ENCODE peak calls at places on chromosomes 1 and 21, in seven cellular contexts. A, C, F, E, P, D and O are unnamed samples.

GRCh38 chr1:68174173-68175113 is 57.9 kb downstream of the WLS start:
- DNase-seq in A (peak), P (no peak), E (peak), C (no peak), F (no peak), D (no peak), O (no peak)

GRCh38 chr1:27137022-27137542 is 17.8 kb downstream of the SLC9A1 start:
- DNase-seq in C (peak), A (no peak), F (no peak), D (peak), P (peak), E (no peak), O (no peak)

GRCh38 chr1:34549199-34549598 is 205.6 kb upstream of the GJB5 start:
- DNase-seq in A (peak), C (peak), D (no peak), P (peak), F (peak), E (no peak), O (no peak)

GRCh38 chr1:4595341-4596225 is 58.8 kb upstream of the AJAP1 start:
- DNase-seq in A (no peak), F (no peak), D (no peak), C (no peak), P (no peak), E (no peak), O (no peak)

GRCh38 chr1:32101233-32101681 is 6.6 kb upstream of the KPNA6 start:
- DNase-seq in A (peak), P (peak), F (no peak), C (no peak), E (no peak), D (no peak), O (no peak)

GRCh38 chr1:18854331-18855025 is 5.0 kb downstream of the TAS1R2 start:
- DNase-seq in D (no peak), P (peak), A (no peak), C (no peak), E (no peak), F (no peak), O (no peak)

GRCh38 chr1:244048566-244049141 is 2.4 kb upstream of the ZBTB18 start:
- DNase-seq in F (no peak), A (no peak), D (peak), E (no peak), P (no peak), C (peak), O (no peak)

GRCh38 chr1:198132060-198132781 is 24.6 kb upstream of the NEK7 start:
- DNase-seq in A (no peak), F (no peak), P (no peak), D (no peak), C (peak), E (no peak), O (no peak)

GRCh38 chr1:176174108-176174507 is 33.0 kb downstream of the COP1 start:
- DNase-seq in F (no peak), P (no peak), D (no peak), E (no peak), C (no peak), A (no peak), O (no peak)

GRCh38 chr1:207841318-207841717 is 69.6 kb downstream of the CD34 start:
- DNase-seq in P (no peak), E (no peak), F (no peak), A (no peak), D (no peak), C (peak), O (no peak)

GRCh38 chr21:26739189-26739588 is 106.0 kb downstream of the ADAMTS1 start:
- DNase-seq in P (no peak), C (no peak), F (no peak), A (peak), D (no peak), E (no peak), O (no peak)

GRCh38 chr21:41877901-41878830 is 978 bp downstream of the PRDM15 start:
- DNase-seq in D (peak), C (peak), F (peak), E (peak), A (peak), P (peak), O (no peak)

GRCh38 chr1:67764674-67765073 is 68.6 kb downstream of the GNG12 start:
- DNase-seq in A (no peak), C (no peak), E (no peak), P (no peak), D (no peak), F (no peak), O (no peak)

GRCh38 chr1:218090459-218090858 is 194.6 kb upstream of the RRP15 start:
- DNase-seq in A (no peak), P (no peak), D (no peak), E (no peak), F (no peak), C (no peak), O (no peak)

GRCh38 chr21:36747114-36747814 is 48.3 kb downstream of the SIM2 start:
- DNase-seq in C (peak), D (no peak), P (peak), F (no peak), A (no peak), E (no peak), O (no peak)

GRCh38 chr1:17998889-17999288 is 108.7 kb upstream of the IGSF21 start:
- DNase-seq in P (peak), F (no peak), A (no peak), D (no peak), E (no peak), C (peak), O (no peak)

GRCh38 chr1:209513226-209513625 is 70.3 kb upstream of the CAMK1G start:
- DNase-seq in F (no peak), C (peak), E (no peak), P (peak), A (peak), D (no peak), O (no peak)

GRCh38 chr1:109864960-109865611 is 45.6 kb upstream of the CSF1 start:
- DNase-seq in C (no peak), F (no peak), A (no peak), P (no peak), E (peak), D (no peak), O (no peak)

GRCh38 chr1:174158767-174159252 is 510 bp upstream of the RABGAP1L start:
- DNase-seq in F (no peak), C (no peak), D (no peak), E (no peak), A (peak), P (no peak), O (no peak)

GRCh38 chr1:244603498-244603897 is 49.4 kb upstream of the DESI2 start:
- DNase-seq in A (peak), C (peak), F (no peak), P (peak), E (no peak), D (no peak), O (no peak)

GRCh38 chr1:175960169-175960568 is 216.8 kb upstream of the TNR start:
- DNase-seq in A (no peak), E (no peak), D (no peak), C (no peak), F (no peak), P (no peak), O (no peak)

GRCh38 chr1:8328271-8328670 is 10.4 kb downstream of the SLC45A1 start:
- DNase-seq in F (no peak), A (no peak), D (no peak), P (no peak), E (no peak), C (no peak), O (no peak)

GRCh38 chr1:199404191-199404590 is 623.3 kb upstream of the NR5A2 start:
- DNase-seq in F (no peak), D (no peak), C (no peak), P (no peak), E (no peak), A (peak), O (no peak)

GRCh38 chr1:96538001-96538649 is 183.5 kb upstream of the PTBP2 start:
- DNase-seq in C (peak), E (peak), P (no peak), F (no peak), A (no peak), D (no peak), O (no peak)

GRCh38 chr1:18949689-18950414 is 6.6 kb downstream of the IFFO2 start:
- DNase-seq in A (no peak), E (peak), C (peak), D (no peak), P (peak), F (peak), O (no peak)

GRCh38 chr1:233912909-233913308 is 8.4 kb downstream of the SLC35F3 start:
- DNase-seq in F (no peak), P (no peak), A (no peak), C (no peak), E (no peak), D (no peak), O (no peak)

GRCh38 chr1:156471496-156472490 is 28.8 kb downstream of the MEF2D start:
- DNase-seq in F (no peak), D (no peak), C (no peak), A (no peak), P (no peak), E (no peak), O (no peak)

GRCh38 chr1:116491985-116492811 is 78.6 kb downstream of the CD58 start:
- DNase-seq in P (peak), A (no peak), D (no peak), E (no peak), F (no peak), C (peak), O (no peak)

GRCh38 chr1:232999960-233000625 is 49.7 kb downstream of the NTPCR start:
- DNase-seq in A (no peak), P (no peak), D (no peak), E (no peak), C (no peak), F (no peak), O (no peak)

GRCh38 chr21:45129231-45129923 is 55.0 kb downstream of the ADARB1 start:
- DNase-seq in D (no peak), A (peak), C (no peak), F (no peak), E (no peak), P (no peak), O (no peak)

GRCh38 chr1:43270421-43271095 is 775 bp downstream of the TMEM125 start:
- DNase-seq in P (peak), A (peak), C (no peak), E (no peak), D (no peak), F (no peak), O (no peak)

GRCh38 chr1:38500891-38501290 is 358.7 kb downstream of the RRAGC start:
- DNase-seq in E (no peak), F (no peak), A (no peak), C (peak), D (no peak), P (no peak), O (no peak)

GRCh38 chr1:24294757-24295371 is 24.3 kb upstream of the GRHL3 start:
- DNase-seq in A (peak), D (no peak), E (peak), C (no peak), P (no peak), F (no peak), O (no peak)

GRCh38 chr1:47232187-47232874 is at the start of gene TAL1:
- DNase-seq in D (no peak), F (no peak), P (peak), E (no peak), A (no peak), C (peak), O (no peak)

GRCh38 chr1:45230537-45230936 is 24.1 kb upstream of the ZSWIM5 start:
- DNase-seq in E (no peak), P (peak), F (no peak), D (no peak), C (no peak), A (peak), O (no peak)
- TF ChIP-seq CTCF in E (no peak), P (peak), F (no peak), D (no peak), C (no peak), A (peak), O (no peak)

GRCh38 chr1:185318431-185319151 is 1.5 kb upstream of the IVNS1ABP start:
- DNase-seq in E (no peak), D (no peak), A (no peak), P (peak), F (no peak), C (no peak), O (no peak)
- TF ChIP-seq CTCF in E (no peak), D (no peak), A (no peak), P (no peak), F (no peak), C (no peak), O (no peak)

DNA sequence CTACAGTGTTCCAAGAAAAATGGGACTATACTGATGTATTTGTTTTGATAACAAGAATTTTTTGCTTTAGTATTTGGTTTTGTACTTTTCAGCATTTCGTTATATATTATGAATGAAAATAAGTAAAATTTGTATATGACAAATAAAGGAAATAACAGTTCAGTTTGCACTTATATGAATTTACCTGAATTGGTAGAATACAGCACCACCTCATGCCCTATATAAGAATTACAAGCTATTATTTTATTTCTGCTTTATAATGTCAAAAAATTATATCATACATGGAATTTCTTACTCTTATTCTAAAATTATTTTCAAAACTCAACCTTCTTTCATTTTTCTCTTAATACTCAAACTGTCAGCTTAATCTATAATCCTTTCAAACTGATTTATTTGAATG is 14.6 kb downstream of the EFCAB7 start:
- DNase-seq in D (no peak), C (peak), E (no peak), F (no peak), A (peak), P (no peak), O (no peak)
- TF ChIP-seq CTCF in D (peak), C (no peak), E (peak), F (peak), A (peak), P (no peak), O (no peak)

DNA sequence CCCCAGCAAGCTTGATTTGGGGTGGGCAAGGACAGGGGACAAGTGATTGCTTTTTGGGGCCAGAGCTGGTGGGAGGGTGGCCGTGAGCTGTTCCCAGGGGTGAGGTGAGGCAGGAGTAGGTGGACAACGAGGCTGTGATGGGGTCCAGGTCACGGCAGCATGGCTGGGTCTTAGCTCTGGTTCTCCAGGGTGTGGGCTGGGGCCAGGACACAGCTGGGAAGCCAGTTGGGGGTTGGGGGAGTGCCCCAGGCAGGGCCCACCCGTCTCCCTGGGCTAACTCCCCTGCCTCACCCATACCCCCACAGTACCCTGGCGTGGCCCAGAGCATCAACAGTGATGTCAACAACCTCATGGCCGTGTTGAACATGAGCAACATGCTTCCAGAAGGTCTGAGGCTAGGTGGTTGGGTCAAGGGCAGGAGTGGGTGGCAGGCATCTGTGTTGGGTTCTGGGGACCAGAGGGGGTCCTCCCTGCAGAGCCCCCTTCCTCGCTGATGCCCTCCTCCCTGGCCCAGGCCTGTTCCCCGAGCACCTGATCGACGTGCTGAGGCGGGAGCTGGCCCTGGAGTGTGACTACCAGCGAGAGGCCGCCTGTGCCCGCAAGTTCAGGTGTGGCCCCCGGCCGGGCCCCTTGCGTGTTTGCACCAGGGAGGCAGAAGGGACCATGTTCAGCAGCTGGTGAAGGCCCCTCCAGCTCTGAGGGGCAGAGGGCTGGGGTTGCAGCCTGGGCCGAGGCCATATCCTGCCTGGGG is 43.3 kb downstream of the COQ8A start:
- DNase-seq in E (no peak), F (no peak), C (no peak), P (no peak), D (no peak), A (no peak), O (no peak)
- TF ChIP-seq CTCF in E (no peak), F (no peak), C (no peak), P (no peak), D (no peak), A (no peak), O (no peak)

GRCh38 chr1:162881590-162881989 is 20.6 kb upstream of the CCDC190 start:
- DNase-seq in P (no peak), E (no peak), F (no peak), C (no peak), A (no peak), D (no peak), O (no peak)

GRCh38 chr1:162876751-162877150 is 15.8 kb upstream of the CCDC190 start:
- DNase-seq in F (no peak), E (no peak), P (no peak), A (no peak), C (no peak), D (no peak), O (no peak)

GRCh38 chr1:162877412-162877811 is 16.4 kb upstream of the CCDC190 start:
- DNase-seq in A (no peak), F (no peak), D (no peak), C (no peak), E (no peak), P (no peak), O (no peak)

GRCh38 chr1:162873671-162874666 is 13.0 kb upstream of the CCDC190 start:
- DNase-seq in P (no peak), C (no peak), D (no peak), E (no peak), A (peak), F (no peak), O (no peak)

GRCh38 chr1:162878000-162878596 is 17.1 kb upstream of the CCDC190 start:
- DNase-seq in F (peak), A (peak), D (no peak), C (peak), E (peak), P (peak), O (peak)
- TF ChIP-seq CTCF in F (peak), A (peak), D (no peak), C (peak), E (peak), P (peak), O (peak)

DNA sequence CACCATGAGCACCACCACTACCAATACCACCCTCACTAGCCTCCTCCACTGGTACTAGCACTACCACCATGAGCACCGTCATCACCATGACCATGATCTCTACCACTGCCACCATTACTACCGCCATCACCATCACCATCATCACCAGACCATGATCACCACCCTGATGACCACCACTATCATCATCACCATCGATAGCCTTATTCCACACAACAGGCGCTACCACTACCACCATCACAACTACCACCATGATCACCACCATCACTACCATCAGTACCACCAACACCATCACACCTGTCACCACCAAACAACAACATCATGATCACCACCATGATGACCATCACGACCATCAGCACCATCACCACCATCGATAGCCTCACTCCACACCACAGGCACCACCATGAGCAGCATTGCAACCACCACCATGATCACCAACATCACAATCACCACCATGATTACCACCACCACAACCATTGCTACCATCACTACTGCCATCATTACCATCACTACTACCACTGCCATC is 56.6 kb upstream of the CASZ1 start:
- DNase-seq in E (no peak), C (no peak), P (no peak), A (no peak), D (no peak), F (no peak), O (no peak)
- TF ChIP-seq CTCF in E (no peak), C (no peak), P (no peak), A (no peak), D (no peak), F (no peak), O (no peak)

DNA sequence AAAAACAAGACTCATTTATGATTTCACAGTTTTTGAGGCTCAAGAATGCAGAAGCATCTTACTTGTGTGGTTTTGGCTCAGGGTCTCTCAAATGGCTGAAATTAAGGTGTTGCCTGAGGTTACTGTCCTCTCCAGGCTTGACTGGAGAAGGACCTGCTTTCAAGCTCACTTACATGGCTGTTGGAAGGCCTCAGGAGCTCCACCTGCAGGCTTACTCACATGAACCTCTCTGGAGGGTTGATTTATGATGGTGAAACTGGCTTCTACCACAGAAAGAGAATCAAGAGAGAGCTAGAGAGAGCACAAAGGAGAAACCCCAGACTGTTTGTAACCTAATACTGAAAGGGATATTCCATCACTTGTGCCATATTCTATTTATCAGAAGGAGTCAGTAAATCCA is 6.2 kb upstream of the KCNK2 start:
- DNase-seq in D (no peak), C (peak), A (peak), F (no peak), E (no peak), P (peak), O (no peak)
- TF ChIP-seq CTCF in D (no peak), C (peak), A (peak), F (no peak), E (no peak), P (no peak), O (no peak)